ENCODE peak calls at places on chromosomes 4 and X, in five cellular contexts. E is omental fat pad, T is spleen, U is hypothalamus, X is pons. H is an unnamed sample.

GRCh38 chr4:165208741-165209388 is 1.5 kb downstream of the KLHL2 start:
- DNase-seq in T (no peak), X (peak), U (no peak), E (no peak), H (no peak)

GRCh38 chrX:20240201-20240600 is 26.5 kb downstream of the RPS6KA3 start:
- DNase-seq in E (no peak), X (no peak), T (no peak), U (no peak), H (no peak)

GRCh38 chr4:102439835-102440234 is 61.3 kb upstream of the NFKB1 start:
- DNase-seq in U (no peak), X (peak), E (no peak), T (no peak), H (peak)

GRCh38 chr4:182978152-182978827 is 61.1 kb upstream of the DCTD start:
- DNase-seq in X (no peak), E (no peak), U (no peak), T (no peak), H (no peak)

GRCh38 chr4:1277667-1278335 is 11.9 kb upstream of the MAEA start:
- DNase-seq in E (no peak), T (peak), U (no peak), X (no peak), H (no peak)

GRCh38 chrX:73561791-73562190 is 1.2 kb upstream of the CHIC1 start:
- DNase-seq in U (no peak), T (no peak), E (no peak), X (no peak), H (no peak)

GRCh38 chr4:56512166-56512565 is 6.6 kb downstream of the ARL9 start:
- DNase-seq in T (no peak), X (no peak), E (no peak), U (no peak), H (no peak)

GRCh38 chr4:176879370-176880116 is 86.8 kb upstream of the VEGFC start:
- DNase-seq in X (no peak), E (no peak), U (no peak), T (no peak), H (no peak)

GRCh38 chr4:12933760-12934221 is 550.3 kb downstream of the RAB28 start:
- DNase-seq in X (no peak), T (no peak), U (no peak), E (no peak), H (peak)

GRCh38 chr4:153521995-153522799 is 56.0 kb downstream of the TMEM131L start:
- DNase-seq in X (no peak), E (no peak), T (no peak), U (no peak), H (no peak)